ENCODE peak calls at places on chromosome 14, in ten cellular contexts. B, C, W, M, U, D, J, L, P and A are unnamed samples. For H3K4me1, the result is how much of the 10 kb centered on the place peaks cover.

GRCh38 chr14:101073598-101073965 is 170.1 kb upstream of the RTL1 start:
- DNase-seq in B (no peak), C (no peak), W (no peak), M (no peak), U (no peak), D (no peak), J (no peak), L (no peak), P (no peak), A (no peak)

GRCh38 chr14:32007755-32008374 is 69.2 kb upstream of the ARHGAP5 start:
- DNase-seq in B (no peak), C (no peak), W (no peak), M (no peak), U (no peak), D (no peak), J (no peak), L (no peak), P (no peak), A (no peak)

GRCh38 chr14:81363746-81364400 is 36.3 kb downstream of the STON2 start:
- DNase-seq in B (no peak), C (no peak), W (no peak), M (no peak), U (no peak), D (no peak), J (no peak), L (no peak), P (no peak), A (no peak)

GRCh38 chr14:61152851-61153364 is 128.2 kb downstream of the TMEM30B start:
- DNase-seq in B (no peak), C (no peak), W (no peak), M (peak), U (no peak), D (no peak), J (no peak), L (peak), P (peak), A (no peak)

GRCh38 chr14:97298775-97299174 is 501.6 kb downstream of the VRK1 start:
- DNase-seq in B (no peak), C (no peak), W (no peak), M (no peak), U (no peak), D (no peak), J (no peak), L (no peak), P (no peak), A (no peak)

GRCh38 chr14:104687601-104688504 is 1.6 kb upstream of the INF2 start:
- DNase-seq in B (no peak), C (peak), W (no peak), M (peak), U (peak), D (no peak), J (no peak), L (peak), P (peak), A (peak)

GRCh38 chr14:72666610-72667009 is 227.3 kb downstream of the DPF3 start:
- DNase-seq in B (no peak), C (peak), W (no peak), M (peak), U (no peak), D (no peak), J (peak), L (peak), P (peak), A (no peak)

GRCh38 chr14:21672116-21672515 is 1.5 kb downstream of the OR4E1 start:
- DNase-seq in B (no peak), C (no peak), W (no peak), M (no peak), U (no peak), D (no peak), J (peak), L (no peak), P (no peak), A (no peak)

GRCh38 chr14:65258391-65258790 is 154.1 kb upstream of the FUT8 start:
- DNase-seq in B (no peak), C (peak), W (no peak), M (peak), U (no peak), D (no peak), J (peak), L (peak), P (peak), A (no peak)

GRCh38 chr14:35708072-35708471 is 101.0 kb downstream of the RALGAPA1 start:
- DNase-seq in B (no peak), C (no peak), W (no peak), M (no peak), U (no peak), D (no peak), J (no peak), L (no peak), P (no peak), A (no peak)

GRCh38 chr14:77097006-77097688 is 911 bp upstream of the CIPC start:
- DNase-seq in B (no peak), C (no peak), W (no peak), M (peak), U (no peak), D (peak), J (no peak), L (peak), P (peak), A (no peak)

GRCh38 chr14:48140804-48141203 is 465.4 kb upstream of the MDGA2 start:
- DNase-seq in B (no peak), C (no peak), W (no peak), M (no peak), U (no peak), D (no peak), J (no peak), L (no peak), P (peak), A (no peak)

GRCh38 chr14:22123188-22123560 is 449.6 kb upstream of the OR4E1 start:
- DNase-seq in B (no peak), C (no peak), W (peak), M (no peak), U (no peak), D (no peak), J (no peak), L (no peak), P (no peak), A (no peak)

GRCh38 chr14:29804481-29804880 is 123.2 kb downstream of the PRKD1 start:
- DNase-seq in B (no peak), C (no peak), W (no peak), M (no peak), U (no peak), D (no peak), J (no peak), L (no peak), P (no peak), A (no peak)

GRCh38 chr14:98689936-98690335 is 582.1 kb downstream of the BCL11B start:
- DNase-seq in B (no peak), C (no peak), W (no peak), M (no peak), U (no peak), D (no peak), J (no peak), L (no peak), P (no peak), A (no peak)

GRCh38 chr14:36976571-36977023 is 195.8 kb downstream of the SLC25A21 start:
- DNase-seq in B (no peak), C (peak), W (no peak), M (peak), U (peak), D (no peak), J (no peak), L (peak), P (peak), A (no peak)

GRCh38 chr14:47277703-47278102 is 397.7 kb downstream of the MDGA2 start:
- DNase-seq in B (no peak), C (no peak), W (no peak), M (peak), U (peak), D (no peak), J (peak), L (no peak), P (peak), A (no peak)

GRCh38 chr14:84937044-84937443 is 592.9 kb upstream of the FLRT2 start:
- DNase-seq in B (no peak), C (no peak), W (no peak), M (no peak), U (no peak), D (no peak), J (no peak), L (no peak), P (no peak), A (no peak)

GRCh38 chr14:97408937-97409860 is 612.0 kb downstream of the VRK1 start:
- DNase-seq in B (peak), C (no peak), W (peak), M (no peak), U (peak), D (peak), J (no peak), L (no peak), P (no peak), A (no peak)

GRCh38 chr14:71354142-71354541 is 446.9 kb downstream of the PCNX1 start:
- DNase-seq in B (no peak), C (no peak), W (no peak), M (no peak), U (no peak), D (no peak), J (no peak), L (no peak), P (no peak), A (no peak)

GRCh38 chr14:70018713-70019201 is 139.5 kb downstream of the SMOC1 start:
- DNase-seq in B (no peak), C (no peak), W (no peak), M (no peak), U (no peak), D (peak), J (no peak), L (no peak), P (peak), A (peak)

GRCh38 chr14:83520837-83521236 is 1987.2 kb upstream of the SEL1L start:
- DNase-seq in B (no peak), C (no peak), W (no peak), M (peak), U (no peak), D (no peak), J (no peak), L (no peak), P (peak), A (no peak)

GRCh38 chr14:33685026-33685425 is 265.8 kb downstream of the EGLN3 start:
- DNase-seq in B (no peak), C (no peak), W (no peak), M (peak), U (no peak), D (no peak), J (no peak), L (no peak), P (peak), A (no peak)

GRCh38 chr14:65877631-65878030 is 465.1 kb downstream of the FUT8 start:
- DNase-seq in B (no peak), C (no peak), W (no peak), M (no peak), U (no peak), D (no peak), J (no peak), L (no peak), P (no peak), A (no peak)

GRCh38 chr14:94227029-94227428 is 52.9 kb downstream of the PPP4R4 start:
- DNase-seq in B (no peak), C (no peak), W (no peak), M (peak), U (no peak), D (no peak), J (no peak), L (no peak), P (peak), A (no peak)

DNA sequence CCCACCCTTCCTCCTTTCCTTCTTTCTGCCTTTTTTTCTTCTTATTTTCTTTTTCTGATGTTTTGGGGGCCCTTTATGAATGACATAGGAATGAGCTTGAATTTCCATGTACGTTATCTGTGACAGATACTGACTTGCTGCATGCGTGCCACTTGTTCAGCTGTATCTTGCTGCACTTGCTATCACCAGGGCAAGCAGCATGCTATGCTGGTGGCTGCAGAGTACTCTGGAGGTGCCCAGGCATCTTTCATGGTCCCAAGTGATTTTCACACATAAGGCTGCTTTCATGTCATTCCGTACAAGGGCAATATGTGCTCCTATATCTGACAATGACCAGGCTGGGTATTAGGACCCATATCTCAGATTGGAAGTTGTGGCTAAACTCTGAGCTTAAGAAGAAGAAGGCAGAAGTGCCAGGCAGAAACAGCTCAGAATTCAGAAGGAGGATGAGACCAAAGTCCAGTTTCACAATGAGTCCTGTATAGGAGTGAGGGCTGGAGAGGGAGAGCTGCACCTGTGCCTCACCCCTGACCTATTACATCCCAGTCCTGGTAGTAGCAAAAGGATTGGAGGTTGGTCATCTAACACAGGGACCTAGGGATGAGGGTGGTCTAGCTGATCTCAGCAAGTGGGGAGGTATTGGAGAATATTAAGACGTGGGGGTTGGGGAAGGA is 299.0 kb upstream of the DDHD1 start:
- DNase-seq in B (no peak), C (no peak), W (no peak), M (no peak), U (no peak), D (no peak), J (no peak), L (no peak), P (no peak), A (no peak)
- H3K4me3 ChIP-seq in B (no peak), C (no peak), W (no peak), M (no peak), U (no peak), D (no peak), J (no peak), L (no peak), P (no peak), A (no peak)

DNA sequence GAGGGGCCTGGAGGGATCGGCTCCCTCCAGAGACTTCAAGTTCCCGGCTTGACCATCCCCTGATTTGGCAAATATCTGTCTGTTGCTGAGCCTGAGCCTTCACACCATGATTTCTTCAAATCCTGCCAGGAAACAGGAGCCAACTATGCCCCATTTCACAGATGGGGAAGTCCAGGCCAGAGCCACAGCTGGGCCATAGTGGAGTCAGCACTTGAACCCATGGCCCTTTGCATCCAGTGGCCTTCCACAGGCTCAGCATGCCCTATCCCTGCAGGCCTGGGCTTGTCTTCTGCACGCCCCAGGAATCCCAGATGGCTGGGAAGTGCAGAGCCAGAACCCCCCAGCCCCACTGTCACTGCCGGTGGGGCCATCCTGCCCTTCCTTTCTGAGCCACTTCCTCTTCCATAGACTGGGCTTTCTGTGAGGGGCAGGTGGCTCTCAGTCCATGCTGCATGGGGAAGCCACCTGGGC is 44.9 kb downstream of the CYP46A1 start:
- DNase-seq in B (peak), C (no peak), W (no peak), M (no peak), U (peak), D (no peak), J (no peak), L (no peak), P (no peak), A (no peak)
- H3K4me1 ChIP-seq in B (under half), C (under half), W (under half), M (under half), U (under half), D (under half), J (under half), L (under half), P (under half), A (under half)

GRCh38 chr14:51401756-51402155 is 161.7 kb downstream of the TMX1 start:
- DNase-seq in B (no peak), C (no peak), W (no peak), M (no peak), U (no peak), D (no peak), J (no peak), L (no peak), P (no peak), A (peak)

GRCh38 chr14:51398898-51399297 is 158.9 kb downstream of the TMX1 start:
- DNase-seq in B (no peak), C (peak), W (no peak), M (peak), U (no peak), D (no peak), J (peak), L (peak), P (peak), A (peak)

GRCh38 chr14:51401272-51401671 is 161.2 kb downstream of the TMX1 start:
- DNase-seq in B (no peak), C (peak), W (no peak), M (peak), U (no peak), D (no peak), J (no peak), L (no peak), P (peak), A (no peak)

GRCh38 chr14:51396222-51396815 is 156.3 kb downstream of the TMX1 start:
- DNase-seq in B (no peak), C (peak), W (no peak), M (peak), U (no peak), D (no peak), J (peak), L (peak), P (peak), A (no peak)

GRCh38 chr14:51400142-51400541 is 160.1 kb downstream of the TMX1 start:
- DNase-seq in B (no peak), C (no peak), W (no peak), M (no peak), U (no peak), D (no peak), J (no peak), L (no peak), P (no peak), A (no peak)
- H3K27ac ChIP-seq in B (no peak), C (no peak), W (no peak), M (no peak), U (no peak), D (no peak), J (no peak), L (peak), P (no peak), A (no peak)

DNA sequence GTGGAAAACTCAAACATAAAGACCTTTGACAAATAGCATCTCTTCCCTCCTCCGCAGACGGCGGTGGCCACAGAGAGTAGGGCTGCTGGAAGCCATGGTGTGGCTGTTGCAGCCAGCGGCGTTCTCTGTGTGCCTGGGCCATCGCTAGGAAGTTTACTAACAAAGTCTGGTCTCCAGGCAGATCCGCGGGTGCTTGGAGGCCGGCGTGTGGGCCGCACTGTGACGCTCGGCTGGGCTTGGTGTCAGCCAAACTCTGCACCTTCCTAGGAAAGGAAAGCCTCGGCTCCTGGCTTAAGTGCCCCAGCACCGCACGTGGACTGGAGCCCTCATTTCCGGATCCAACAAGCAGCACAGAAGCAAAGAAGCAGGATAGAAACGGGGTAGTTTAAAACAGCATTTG is 65.5 kb downstream of the CCDC88C start:
- DNase-seq in B (no peak), C (no peak), W (no peak), M (peak), U (peak), D (no peak), J (no peak), L (no peak), P (peak), A (peak)
- H3K4me3 ChIP-seq in B (no peak), C (no peak), W (no peak), M (no peak), U (no peak), D (peak), J (no peak), L (no peak), P (no peak), A (no peak)

DNA sequence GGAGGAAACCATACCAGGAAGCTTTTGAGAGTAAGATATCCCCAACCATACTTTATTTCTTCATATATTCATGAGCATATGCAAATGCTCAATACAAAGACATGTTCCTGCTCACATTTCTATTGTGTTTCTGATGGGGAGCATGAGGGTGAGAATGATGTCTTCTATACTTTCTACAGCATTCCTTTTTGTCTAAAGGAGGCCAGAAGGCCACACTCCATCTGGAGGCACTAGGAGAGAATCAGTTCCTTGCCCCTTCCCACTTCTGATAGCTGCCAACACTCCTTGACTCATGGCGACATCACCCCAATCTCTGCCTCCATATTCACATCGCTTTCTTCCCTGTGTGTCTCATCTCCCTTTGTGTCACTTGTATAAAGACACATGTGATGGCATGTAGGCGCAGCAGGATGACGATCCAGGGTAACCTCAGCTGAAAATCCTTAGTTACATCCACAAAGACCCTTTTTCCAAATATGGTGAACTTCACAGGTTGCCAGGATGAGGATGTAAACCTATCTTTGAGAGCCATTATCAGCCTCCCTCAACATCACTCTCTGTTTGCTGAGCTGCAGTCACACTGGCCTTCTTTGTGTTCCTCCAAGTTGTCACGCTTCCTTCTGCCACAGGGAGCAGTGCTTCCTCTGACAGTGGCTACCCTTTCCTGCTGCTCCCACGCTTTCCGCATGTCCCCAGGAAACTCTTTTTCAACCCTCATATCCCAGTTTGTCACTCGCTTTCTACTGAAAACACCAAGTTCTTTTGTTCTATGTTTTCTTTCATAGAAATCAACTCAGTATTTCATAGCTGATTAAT is 96.9 kb downstream of the STXBP6 start:
- DNase-seq in B (no peak), C (peak), W (no peak), M (no peak), U (peak), D (no peak), J (no peak), L (peak), P (no peak), A (no peak)
- H3K4me1 ChIP-seq in B (under half), C (under half), W (under half), M (under half), U (under half), D (under half), J (under half), L (under half), P (under half), A (under half)

GRCh38 chr14:58571256-58571655 is 66.5 kb upstream of the DACT1 start:
- DNase-seq in B (no peak), C (no peak), W (no peak), M (no peak), U (no peak), D (no peak), J (no peak), L (no peak), P (no peak), A (no peak)
- H3K27ac ChIP-seq in B (no peak), C (no peak), W (no peak), M (no peak), U (no peak), D (no peak), J (no peak), L (no peak), P (no peak), A (no peak)